ENCODE peak calls at places on chromosomes 7 and 10, in nine cellular contexts. E is caudate nucleus, D is RWPE1, I is cardiac muscle cell, A is Panc1, F is dorsolateral prefrontal cortex, T is substantia nigra, R is PC-3, Z is K562. N is an unnamed sample.

GRCh38 chr10:79112898-79113431 is 44.2 kb downstream of the ZMIZ1 start:
- DNase-seq in E (no peak), D (peak), I (peak), A (no peak), F (no peak), T (no peak), R (peak), Z (no peak), N (no peak)

GRCh38 chr7:66837007-66837406 is 84.0 kb upstream of the TMEM248 start:
- DNase-seq in E (no peak), D (no peak), I (no peak), A (no peak), F (no peak), T (no peak), R (peak), Z (peak), N (no peak)

GRCh38 chr10:114859227-114859626 is 37.6 kb downstream of the FHIP2A start:
- DNase-seq in E (no peak), D (no peak), I (no peak), A (no peak), F (no peak), T (no peak), R (no peak), Z (no peak), N (no peak)

GRCh38 chr7:110373514-110374258 is 717.2 kb upstream of the LRRN3 start:
- DNase-seq in E (no peak), D (no peak), I (no peak), A (no peak), F (no peak), T (no peak), R (no peak), Z (no peak), N (no peak)

GRCh38 chr7:24601600-24601999 is 28.3 kb downstream of the PALS2 start:
- DNase-seq in E (no peak), D (no peak), I (no peak), A (no peak), F (no peak), T (no peak), R (no peak), Z (no peak), N (no peak)

GRCh38 chr7:116173051-116174028 is 37.0 kb upstream of the TES start:
- DNase-seq in E (no peak), D (peak), I (peak), A (peak), F (no peak), T (no peak), R (peak), Z (peak), N (no peak)

GRCh38 chr10:50473756-50474155 is 150.0 kb downstream of the SGMS1 start:
- DNase-seq in E (no peak), D (no peak), I (peak), A (no peak), F (no peak), T (no peak), R (no peak), Z (no peak), N (no peak)

GRCh38 chr10:61978965-61979364 is 77.5 kb downstream of the ARID5B start:
- DNase-seq in E (no peak), D (no peak), I (no peak), A (no peak), F (no peak), T (no peak), R (peak), Z (peak), N (no peak)

GRCh38 chr7:135771961-135772638 is 23.5 kb upstream of the FAM180A start:
- DNase-seq in E (no peak), D (peak), I (no peak), A (no peak), F (no peak), T (no peak), R (peak), Z (no peak), N (no peak)

GRCh38 chr7:24732646-24733413 is 24.4 kb downstream of the GSDME start:
- DNase-seq in E (no peak), D (no peak), I (no peak), A (no peak), F (no peak), T (no peak), R (peak), Z (no peak), N (no peak)

GRCh38 chr7:75842836-75843446 is 29.3 kb upstream of the CCL24 start:
- DNase-seq in E (no peak), D (peak), I (no peak), A (peak), F (no peak), T (no peak), R (peak), Z (peak), N (no peak)

GRCh38 chr7:148858489-148858888 is 25.6 kb downstream of the EZH2 start:
- DNase-seq in E (no peak), D (no peak), I (no peak), A (no peak), F (no peak), T (no peak), R (no peak), Z (no peak), N (no peak)

GRCh38 chr10:122349758-122350355 is 24.7 kb upstream of the PLEKHA1 start:
- DNase-seq in E (no peak), D (no peak), I (no peak), A (no peak), F (no peak), T (no peak), R (no peak), Z (no peak), N (no peak)
- H3K27ac ChIP-seq in E (no peak), D (no peak), I (no peak), A (no peak), F (no peak), T (no peak), R (no peak), Z (no peak), N (no peak)

GRCh38 chr7:778968-779451 is 51.9 kb upstream of the PRKAR1B start:
- DNase-seq in E (peak), D (no peak), I (no peak), A (no peak), F (no peak), T (no peak), R (no peak), Z (no peak), N (no peak)

GRCh38 chr7:776992-777520 is 50.0 kb upstream of the PRKAR1B start:
- DNase-seq in E (no peak), D (no peak), I (no peak), A (no peak), F (no peak), T (no peak), R (no peak), Z (no peak), N (no peak)

GRCh38 chr7:779480-779879 is 52.4 kb upstream of the PRKAR1B start:
- DNase-seq in E (no peak), D (no peak), I (no peak), A (no peak), F (no peak), T (no peak), R (no peak), Z (no peak), N (no peak)

GRCh38 chr7:777679-778078 is 50.6 kb upstream of the PRKAR1B start:
- DNase-seq in E (no peak), D (no peak), I (no peak), A (no peak), F (no peak), T (no peak), R (no peak), Z (no peak), N (no peak)

DNA sequence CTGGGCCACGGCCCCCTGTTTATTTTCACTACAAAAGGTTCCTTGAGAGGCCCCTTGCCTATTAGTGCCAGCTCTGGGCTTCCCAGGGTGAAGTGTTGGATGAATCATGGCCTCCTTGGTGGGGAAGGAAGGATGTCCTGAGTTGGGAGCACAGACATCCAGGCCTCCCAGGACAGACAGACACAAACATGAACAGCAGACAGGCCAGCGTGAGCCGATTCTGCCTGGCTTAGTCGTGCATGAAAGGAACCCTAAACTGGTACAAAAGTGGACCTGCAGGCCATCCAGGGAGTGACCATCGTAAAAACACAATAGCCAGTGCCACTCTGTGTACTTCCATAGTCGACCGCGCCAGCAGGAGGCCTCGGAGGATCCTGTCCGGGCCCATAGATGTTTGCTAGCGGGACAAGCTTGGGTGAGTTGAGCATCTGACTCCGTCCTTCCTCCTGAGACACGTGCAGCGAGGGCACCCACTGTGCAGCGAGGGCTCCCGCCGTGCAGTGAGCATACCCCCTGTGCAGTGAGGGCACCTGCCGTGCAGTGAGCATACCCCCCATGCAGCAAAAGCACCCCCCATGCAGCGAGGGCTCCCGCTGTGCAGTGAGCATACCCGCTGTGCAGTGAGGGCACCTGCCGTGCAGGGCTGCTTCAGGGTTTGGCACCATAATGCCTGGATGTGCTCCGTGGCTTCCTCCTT is 51.3 kb upstream of the PRKAR1B start:
- DNase-seq in E (no peak), D (no peak), I (no peak), A (no peak), F (no peak), T (no peak), R (no peak), Z (no peak), N (no peak)
- H3K27ac ChIP-seq in E (no peak), D (peak), I (no peak), A (no peak), F (no peak), T (no peak), R (no peak), Z (no peak), N (no peak)

GRCh38 chr7:151110236-151110940 is 24.1 kb downstream of the AGAP3 start:
- DNase-seq in E (no peak), D (no peak), I (no peak), A (no peak), F (no peak), T (no peak), R (peak), Z (no peak), N (no peak)
- H3K27ac ChIP-seq in E (no peak), D (peak), I (no peak), A (no peak), F (no peak), T (no peak), R (no peak), Z (no peak), N (no peak)

DNA sequence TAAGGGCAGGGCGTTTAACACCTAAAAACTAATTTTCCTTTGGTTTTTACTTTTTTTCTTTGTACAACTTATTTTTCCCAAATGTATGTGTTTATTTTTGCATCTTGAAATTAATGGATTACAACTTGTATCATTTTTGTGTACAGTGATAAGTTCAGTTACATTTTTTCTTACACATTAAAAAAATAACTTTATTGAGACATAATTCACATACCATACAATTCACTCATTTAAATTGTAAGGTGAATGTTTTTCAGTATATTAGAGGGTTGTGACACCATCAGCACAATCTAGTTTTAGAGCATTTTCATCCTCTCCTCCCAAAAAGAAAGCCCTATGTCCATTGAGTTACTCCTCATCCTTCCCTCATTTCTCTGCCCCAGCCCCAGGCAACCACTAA is 11.6 kb downstream of the OGDH start:
- DNase-seq in E (no peak), D (no peak), I (no peak), A (no peak), F (no peak), T (no peak), R (no peak), Z (no peak), N (no peak)
- H3K27ac ChIP-seq in E (no peak), D (no peak), I (no peak), A (peak), F (no peak), T (no peak), R (peak), Z (peak), N (no peak)

GRCh38 chr7:154308928-154309327 is 256.7 kb downstream of the DPP6 start:
- DNase-seq in E (no peak), D (no peak), I (no peak), A (no peak), F (no peak), T (no peak), R (no peak), Z (no peak), N (no peak)

GRCh38 chr7:154304740-154305679 is 252.8 kb downstream of the DPP6 start:
- DNase-seq in E (peak), D (no peak), I (peak), A (no peak), F (peak), T (no peak), R (no peak), Z (no peak), N (no peak)

GRCh38 chr7:154304231-154304630 is 252.0 kb downstream of the DPP6 start:
- DNase-seq in E (no peak), D (no peak), I (no peak), A (no peak), F (no peak), T (no peak), R (no peak), Z (no peak), N (no peak)

GRCh38 chr7:154302380-154302779 is 250.2 kb downstream of the DPP6 start:
- DNase-seq in E (no peak), D (no peak), I (no peak), A (no peak), F (no peak), T (no peak), R (no peak), Z (no peak), N (no peak)

DNA sequence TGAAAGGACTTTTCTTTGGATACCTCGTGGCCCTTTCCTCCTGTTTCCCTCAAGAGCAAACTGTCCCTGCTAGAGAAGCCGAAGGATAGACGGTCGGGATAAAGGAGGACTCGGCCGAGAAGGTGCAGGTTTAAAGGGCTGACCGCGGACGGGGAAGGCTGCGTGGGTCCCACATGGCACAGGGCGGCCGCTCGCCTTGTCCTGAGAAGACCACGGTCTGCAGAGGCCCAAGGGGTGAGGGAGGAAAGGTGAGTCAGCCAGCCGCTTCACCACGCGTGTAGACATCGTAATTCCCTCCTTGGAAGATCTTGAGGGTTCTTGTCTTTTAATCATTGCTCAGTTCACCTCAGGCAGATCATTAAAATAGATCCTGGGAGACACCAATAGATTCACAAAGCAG is 253.8 kb downstream of the DPP6 start:
- DNase-seq in E (no peak), D (no peak), I (no peak), A (no peak), F (no peak), T (no peak), R (no peak), Z (no peak), N (no peak)
- H3K27ac ChIP-seq in E (peak), D (no peak), I (no peak), A (no peak), F (no peak), T (no peak), R (no peak), Z (no peak), N (no peak)

GRCh38 chr7:41956712-41957111 is 253.8 kb upstream of the INHBA start:
- DNase-seq in E (no peak), D (no peak), I (no peak), A (no peak), F (no peak), T (no peak), R (no peak), Z (no peak), N (no peak)
- H3K27ac ChIP-seq in E (no peak), D (peak), I (no peak), A (peak), F (no peak), T (no peak), R (no peak), Z (no peak), N (no peak)

DNA sequence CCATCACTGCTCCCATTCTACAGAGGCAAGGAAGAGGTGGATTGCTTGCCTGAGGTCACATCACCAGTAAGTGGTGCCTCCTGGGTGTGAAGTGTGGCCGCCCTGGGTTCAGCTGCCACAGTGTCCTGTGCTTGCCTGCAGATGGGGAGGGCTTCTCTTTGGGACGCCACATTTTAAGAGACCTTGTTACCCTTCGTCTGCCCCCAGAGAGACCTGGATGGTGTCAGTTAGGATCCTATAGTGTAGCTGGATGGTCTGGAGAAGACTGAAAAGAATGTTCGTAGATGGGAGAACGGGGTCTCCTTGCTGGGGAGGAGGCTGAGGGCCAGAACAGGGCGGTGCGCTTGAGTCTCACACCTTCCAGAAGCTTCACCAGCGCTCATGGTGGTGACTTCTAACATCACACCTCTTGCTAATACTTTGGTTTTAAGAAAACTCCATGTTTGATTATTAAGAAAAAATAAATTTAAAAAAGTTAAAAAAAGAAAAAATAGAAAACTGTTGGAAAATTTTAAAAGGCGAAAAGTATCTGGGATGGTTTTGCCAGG is 2.3 kb downstream of the DOCK1 start:
- DNase-seq in E (no peak), D (no peak), I (no peak), A (no peak), F (no peak), T (no peak), R (no peak), Z (no peak), N (no peak)
- H3K27ac ChIP-seq in E (no peak), D (peak), I (no peak), A (no peak), F (peak), T (peak), R (no peak), Z (no peak), N (no peak)

GRCh38 chr7:25842201-25842726 is 309.7 kb upstream of the NFE2L3 start:
- DNase-seq in E (no peak), D (no peak), I (no peak), A (no peak), F (no peak), T (no peak), R (no peak), Z (no peak), N (no peak)
- H3K27ac ChIP-seq in E (no peak), D (no peak), I (peak), A (no peak), F (no peak), T (no peak), R (no peak), Z (no peak), N (peak)

GRCh38 chr7:80611353-80611752 is 27.1 kb upstream of the CD36 start:
- DNase-seq in E (no peak), D (no peak), I (no peak), A (no peak), F (no peak), T (no peak), R (no peak), Z (no peak), N (no peak)
- H3K27ac ChIP-seq in E (no peak), D (no peak), I (no peak), A (peak), F (no peak), T (no peak), R (peak), Z (no peak), N (no peak)

N was measured in thoracic aorta.